ENCODE peak calls at places on chromosomes 1 and 21, in six cellular contexts. R is mesenchymal stem cell, V is dorsolateral prefrontal cortex, Q is cardiac muscle cell, D is colonic mucosa, G is uterus. I is an unnamed sample.

GRCh38 chr21:20570824-20571232 is 427.4 kb upstream of the NCAM2 start:
- DNase-seq in Q (no peak), G (no peak), V (no peak), D (no peak), R (peak), I (no peak)

GRCh38 chr1:110088739-110089316 is 18.4 kb upstream of the ALX3 start:
- DNase-seq in G (no peak), Q (no peak), V (no peak), D (no peak), R (no peak), I (no peak)

GRCh38 chr1:5944069-5944847 is 48.0 kb downstream of the NPHP4 start:
- DNase-seq in R (no peak), G (no peak), V (no peak), Q (no peak), D (no peak), I (no peak)

GRCh38 chr1:214808845-214809460 is 206.0 kb downstream of the CENPF start:
- DNase-seq in V (no peak), Q (peak), R (peak), D (no peak), G (no peak), I (peak)

GRCh38 chr1:107879338-107879737 is 85.6 kb downstream of the VAV3 start:
- DNase-seq in D (no peak), G (no peak), V (no peak), R (no peak), Q (no peak), I (no peak)

GRCh38 chr1:109275706-109276345 is 7.1 kb downstream of the PSRC1 start:
- DNase-seq in G (no peak), V (no peak), Q (no peak), R (peak), D (no peak), I (no peak)

GRCh38 chr1:67532452-67533216 is 102.4 kb upstream of the SERBP1 start:
- DNase-seq in G (peak), V (peak), D (peak), R (peak), Q (peak), I (peak)

GRCh38 chr1:85628791-85629531 is 48.4 kb downstream of the CCN1 start:
- DNase-seq in V (no peak), G (no peak), R (peak), Q (no peak), D (peak), I (peak)

DNA sequence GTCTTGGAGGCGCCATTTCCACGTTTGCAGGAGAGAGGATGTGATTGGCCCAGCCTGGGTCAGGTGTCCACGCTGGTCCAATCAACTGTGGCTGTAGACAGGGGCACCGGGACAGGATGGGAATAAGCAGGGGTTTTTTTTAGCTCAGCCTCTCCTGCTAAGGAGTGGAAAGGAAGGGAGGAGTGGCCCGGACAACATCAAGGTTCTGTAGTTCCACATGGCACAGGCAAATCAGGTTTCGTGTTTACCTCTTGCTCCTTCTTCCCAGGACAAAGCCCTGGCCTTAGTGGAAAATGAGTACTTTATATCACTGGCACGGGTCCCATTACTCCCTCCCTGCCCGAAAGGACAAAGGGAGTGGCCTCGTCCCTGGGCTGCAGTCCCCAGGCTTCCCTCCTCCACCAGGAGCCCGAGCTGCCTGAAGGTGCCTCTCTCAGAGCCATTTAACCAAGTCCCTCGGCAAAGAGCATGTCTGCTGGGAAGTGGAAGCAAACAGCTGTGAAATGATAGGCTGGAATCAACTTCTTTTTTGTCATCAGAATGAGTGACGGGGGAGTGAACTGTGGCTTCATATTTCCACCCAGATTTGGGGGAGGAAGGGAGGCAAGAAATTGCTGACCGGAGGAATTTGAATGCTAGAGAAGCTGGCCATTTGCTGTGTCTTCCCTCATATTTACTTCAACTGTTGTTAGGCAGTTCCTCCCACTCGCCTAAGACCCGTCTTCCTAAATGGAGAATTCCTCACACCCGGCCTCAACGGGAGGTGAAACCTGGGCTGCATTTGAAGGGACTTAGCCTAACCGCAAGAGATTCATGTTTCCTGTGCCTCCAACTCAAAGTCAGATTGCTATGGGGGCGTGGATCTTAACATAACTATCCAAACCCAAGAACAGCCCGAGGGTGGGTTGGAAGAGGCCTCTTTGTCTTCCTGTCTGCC is 84.9 kb upstream of the SLC44A3 start:
- DNase-seq in R (peak), V (no peak), Q (no peak), G (peak), D (peak), I (peak)
- H3K4me3 ChIP-seq in R (no peak), V (no peak), Q (no peak), G (no peak), D (no peak), I (no peak)

DNA sequence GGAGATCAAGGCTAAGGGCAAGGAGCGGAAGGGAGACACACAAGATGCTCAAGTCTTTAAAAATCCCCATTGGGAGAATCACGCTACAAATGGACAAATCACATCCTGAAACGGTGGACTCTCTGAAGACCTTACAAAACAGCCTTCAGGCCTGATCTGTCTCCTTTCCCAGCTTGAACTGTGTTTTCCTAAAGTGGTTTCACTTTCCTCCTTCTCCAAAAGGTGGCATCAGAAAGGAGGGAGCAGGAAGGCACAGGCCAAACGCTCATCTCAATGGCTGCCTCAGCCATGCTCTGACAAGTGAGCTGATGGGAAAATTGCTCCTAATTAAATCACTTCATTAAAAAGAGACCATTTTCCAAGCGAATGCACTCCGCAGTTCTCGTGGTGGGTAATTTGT is 47.7 kb downstream of the UTP25 start:
- DNase-seq in G (no peak), D (no peak), Q (peak), R (peak), V (peak), I (peak)
- H3K27ac ChIP-seq in G (no peak), D (no peak), Q (no peak), R (peak), V (no peak), I (no peak)

DNA sequence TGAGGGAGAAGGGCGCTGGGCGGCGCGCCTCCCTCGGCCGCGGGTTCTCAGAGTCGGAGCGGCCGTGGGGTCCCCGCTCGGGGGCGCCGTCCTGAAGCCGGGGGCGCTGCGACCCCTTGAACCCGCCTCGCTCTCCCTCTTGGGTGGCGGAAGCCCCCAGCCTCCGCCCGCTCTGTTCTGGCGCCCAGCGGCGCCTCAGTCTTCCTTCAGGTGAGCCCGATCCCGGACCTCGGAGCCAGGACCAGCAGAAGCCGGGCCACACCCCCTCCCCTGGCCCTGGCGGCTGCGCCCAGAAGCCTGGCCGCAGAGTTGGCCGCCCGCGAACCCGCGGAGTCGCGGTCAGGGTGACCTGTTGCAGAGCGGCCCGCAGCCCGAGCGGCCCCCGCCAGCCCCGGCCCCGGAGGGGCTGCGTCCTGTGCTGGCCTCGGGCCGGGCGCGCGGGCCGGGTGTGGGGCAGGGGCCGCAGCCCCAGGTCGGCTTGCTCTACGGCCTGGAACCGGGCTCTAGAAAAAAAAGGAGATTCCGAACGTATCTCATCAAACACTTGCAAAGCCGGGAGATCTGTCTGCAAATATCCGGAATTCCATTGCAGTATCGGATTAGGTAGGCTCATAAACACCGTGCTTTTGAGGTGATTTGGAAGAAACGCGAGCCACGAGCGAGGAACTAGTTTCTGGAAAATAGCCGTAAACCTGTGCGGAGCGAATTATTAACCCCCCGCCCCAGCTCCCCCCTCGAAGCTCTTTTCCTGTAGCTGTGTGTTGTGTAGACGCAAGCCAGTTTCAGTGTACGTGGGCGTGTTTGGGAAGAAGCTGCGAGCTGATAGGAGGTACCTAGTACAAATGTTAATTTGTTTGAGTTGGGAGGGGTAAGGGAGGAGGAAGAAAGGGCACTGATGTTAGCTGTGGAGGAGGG is 816 bp downstream of the RALGPS2 start:
- DNase-seq in G (peak), Q (peak), R (peak), V (peak), D (peak), I (peak)
- H3K4me3 ChIP-seq in G (peak), Q (peak), R (peak), V (peak), D (peak), I (peak)

DNA sequence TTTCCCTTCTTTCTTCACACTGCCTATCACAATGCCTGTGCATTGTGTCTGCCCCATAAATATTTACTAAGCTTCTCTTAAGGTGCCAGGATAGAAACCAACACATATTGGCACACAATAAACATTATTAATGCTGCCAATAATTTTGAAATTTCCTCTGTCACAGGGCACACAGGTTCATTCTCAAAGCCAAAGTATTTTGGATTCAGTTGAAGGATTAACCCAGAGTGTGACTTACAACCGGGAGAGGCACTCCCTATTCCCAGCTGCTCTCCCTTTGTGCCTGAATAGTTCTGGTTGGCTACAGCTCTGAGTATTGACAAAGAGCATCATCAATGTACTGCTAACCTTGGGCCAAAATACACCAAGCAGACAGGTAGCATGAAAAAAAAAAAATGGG is 46.6 kb upstream of the ATP1A1 start:
- DNase-seq in R (no peak), Q (no peak), G (no peak), V (no peak), D (no peak), I (no peak)
- H3K27ac ChIP-seq in R (no peak), Q (no peak), G (no peak), V (no peak), D (no peak), I (no peak)

GRCh38 chr1:239732770-239733169 is 346.4 kb downstream of the CHRM3 start:
- DNase-seq in R (no peak), V (no peak), Q (no peak), D (no peak), G (no peak), I (no peak)
- H3K4me3 ChIP-seq in R (no peak), V (no peak), Q (no peak), D (no peak), G (no peak), I (no peak)

DNA sequence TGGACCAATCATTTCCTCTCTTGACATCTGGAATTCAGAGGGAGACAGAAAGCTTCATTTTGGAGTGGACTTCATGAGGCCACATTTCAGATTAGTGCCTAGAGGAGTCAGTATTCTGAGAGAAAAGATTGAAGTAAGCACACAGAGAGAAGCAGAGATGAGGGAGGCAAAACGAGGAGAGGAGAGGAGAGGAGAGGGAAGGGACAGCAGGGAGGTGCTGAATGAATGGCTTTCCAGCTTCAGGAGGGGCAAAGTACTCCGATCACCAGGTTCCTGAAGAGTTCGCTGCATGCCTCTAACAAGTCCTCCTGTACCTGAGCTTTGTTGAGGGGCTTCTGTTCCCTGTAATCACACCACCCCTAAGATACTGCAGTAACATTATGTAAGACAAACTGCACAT is 76.0 kb downstream of the NRIP1 start:
- DNase-seq in D (no peak), G (no peak), Q (peak), R (no peak), V (no peak), I (no peak)
- H3K27ac ChIP-seq in D (no peak), G (no peak), Q (no peak), R (no peak), V (no peak), I (no peak)

GRCh38 chr1:15277370-15277769 is 30.3 kb downstream of the FHAD1 start:
- DNase-seq in Q (no peak), R (no peak), D (no peak), G (no peak), V (no peak), I (no peak)

GRCh38 chr1:15273274-15273673 is 26.3 kb downstream of the FHAD1 start:
- DNase-seq in R (no peak), V (no peak), D (no peak), G (no peak), Q (no peak), I (no peak)

GRCh38 chr1:15276691-15277090 is 29.7 kb downstream of the FHAD1 start:
- DNase-seq in Q (no peak), R (no peak), D (no peak), V (no peak), G (no peak), I (no peak)

GRCh38 chr1:15277933-15278332 is 30.9 kb downstream of the FHAD1 start:
- DNase-seq in D (no peak), R (no peak), V (no peak), Q (no peak), G (no peak), I (no peak)

GRCh38 chr1:15275921-15276683 is 29.1 kb downstream of the FHAD1 start:
- DNase-seq in G (no peak), Q (no peak), D (no peak), R (no peak), V (no peak), I (no peak)
- H3K4me3 ChIP-seq in G (no peak), Q (no peak), D (no peak), R (no peak), V (no peak), I (no peak)

GRCh38 chr1:182038220-182038619 is 23.3 kb downstream of the ZNF648 start:
- DNase-seq in Q (no peak), D (no peak), R (no peak), G (no peak), V (no peak), I (no peak)
- H3K27ac ChIP-seq in Q (no peak), D (no peak), R (no peak), G (no peak), V (no peak), I (no peak)

DNA sequence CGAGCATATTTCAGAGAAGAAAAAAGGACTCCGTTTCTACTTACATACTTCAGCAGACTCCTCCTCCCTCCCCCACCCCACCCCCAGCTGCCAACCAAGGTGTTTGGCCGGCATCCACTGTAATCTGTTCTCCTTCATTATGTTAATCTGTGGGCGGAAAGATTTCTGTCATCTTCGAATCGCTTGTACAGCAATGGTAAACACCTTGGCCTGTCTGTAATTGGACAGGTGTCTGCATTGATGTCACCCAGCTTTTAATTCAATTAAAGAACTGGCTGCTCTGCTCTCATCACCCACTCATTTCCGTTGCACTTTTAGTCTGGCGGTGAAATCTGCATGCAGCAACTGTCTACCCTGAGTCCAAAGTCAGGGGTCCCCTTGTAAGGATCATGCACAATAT is 368.7 kb downstream of the USH2A start:
- DNase-seq in V (no peak), Q (no peak), R (no peak), G (no peak), D (no peak), I (no peak)
- H3K4me3 ChIP-seq in V (no peak), Q (no peak), R (no peak), G (no peak), D (no peak), I (no peak)

I was measured in fibroblast of lung.